ENCODE peak calls at places on chromosome 11, in six cellular contexts. V is kidney, R is IMR-90, G is mammary epithelial cell, N is ovary, P is transverse colon. X is an unnamed sample. For H3K4me1, the result is how much of the 10 kb centered on the place peaks cover.

GRCh38 chr11:108592591-108593213 is 866 bp downstream of the EXPH5 start:
- DNase-seq in G (peak), R (no peak), P (peak), N (peak), V (peak), X (no peak)

GRCh38 chr11:106706355-106706754 is 311.9 kb downstream of the GUCY1A2 start:
- DNase-seq in R (peak), P (no peak), G (peak), V (no peak), N (no peak), X (no peak)

GRCh38 chr11:108142304-108142703 is 20.9 kb downstream of the ACAT1 start:
- DNase-seq in G (no peak), N (no peak), V (no peak), P (no peak), R (no peak), X (no peak)

GRCh38 chr11:120334894-120335462 is 1.2 kb upstream of the ARHGEF12 start:
- DNase-seq in G (peak), R (peak), P (peak), N (peak), V (no peak), X (peak)

GRCh38 chr11:117807482-117808272 is 10.7 kb upstream of the DSCAML1 start:
- DNase-seq in V (peak), G (no peak), R (peak), P (peak), N (peak), X (peak)

GRCh38 chr11:111382451-111382850 is 3.4 kb upstream of the POU2AF1 start:
- DNase-seq in P (no peak), V (no peak), R (no peak), N (no peak), G (no peak), X (no peak)

GRCh38 chr11:31106963-31107576 is 262.5 kb downstream of the DCDC1 start:
- DNase-seq in R (peak), N (no peak), P (peak), G (peak), V (no peak), X (peak)

GRCh38 chr11:81869337-81870065 is 864.2 kb downstream of the FAM181B start:
- DNase-seq in R (no peak), G (peak), P (peak), N (no peak), V (no peak), X (no peak)

GRCh38 chr11:58006940-58007339 is 16.7 kb upstream of the OR9Q1 start:
- DNase-seq in N (no peak), G (peak), P (no peak), R (peak), V (no peak), X (no peak)

GRCh38 chr11:64971421-64972233 is at the start of gene MAJIN:
- DNase-seq in V (peak), R (peak), N (peak), P (peak), G (no peak), X (peak)

GRCh38 chr11:67286621-67287333 is 2.3 kb upstream of the ANKRD13D start:
- DNase-seq in P (no peak), N (no peak), G (no peak), V (peak), R (no peak), X (no peak)

GRCh38 chr11:82675838-82676237 is 57.8 kb downstream of the FAM181B start:
- DNase-seq in R (no peak), N (no peak), P (no peak), G (no peak), V (no peak), X (no peak)

GRCh38 chr11:29087404-29087803 is 929.4 kb downstream of the KCNA4 start:
- DNase-seq in P (no peak), G (no peak), V (no peak), R (no peak), N (no peak), X (no peak)

GRCh38 chr11:116459233-116459632 is 313.6 kb downstream of the BUD13 start:
- DNase-seq in V (no peak), G (no peak), R (no peak), P (peak), N (peak), X (no peak)

GRCh38 chr11:10680956-10681487 is 12.5 kb downstream of the IRAG1 start:
- DNase-seq in N (no peak), V (no peak), R (peak), P (no peak), G (no peak), X (no peak)

GRCh38 chr11:20113147-20113435 is 47.2 kb downstream of the DBX1 start:
- DNase-seq in G (peak), N (no peak), R (no peak), V (no peak), P (no peak), X (no peak)

GRCh38 chr11:20066013-20066782 is 94.1 kb downstream of the DBX1 start:
- DNase-seq in G (no peak), N (no peak), P (no peak), R (no peak), V (no peak), X (no peak)

GRCh38 chr11:119584193-119585037 is 144.6 kb downstream of the NECTIN1 start:
- DNase-seq in V (peak), N (no peak), R (peak), P (no peak), G (peak), X (peak)

GRCh38 chr11:5297671-5298070 is 4.1 kb downstream of the OR51B4 start:
- DNase-seq in N (no peak), V (no peak), G (no peak), P (no peak), R (peak), X (no peak)

GRCh38 chr11:122933434-122933833 is 48.2 kb downstream of the BSX start:
- DNase-seq in V (no peak), N (no peak), G (no peak), R (no peak), P (no peak), X (no peak)

GRCh38 chr11:58316142-58316541 is 42.7 kb downstream of the OR5B17 start:
- DNase-seq in G (peak), P (no peak), N (no peak), V (no peak), R (peak), X (no peak)

GRCh38 chr11:57980201-57980600 is 43.5 kb upstream of the OR9Q1 start:
- DNase-seq in G (no peak), V (no peak), R (no peak), N (no peak), P (no peak), X (no peak)

GRCh38 chr11:62071408-62071807 is 52.4 kb upstream of the INCENP start:
- DNase-seq in R (peak), V (no peak), N (no peak), P (no peak), G (no peak), X (no peak)

DNA sequence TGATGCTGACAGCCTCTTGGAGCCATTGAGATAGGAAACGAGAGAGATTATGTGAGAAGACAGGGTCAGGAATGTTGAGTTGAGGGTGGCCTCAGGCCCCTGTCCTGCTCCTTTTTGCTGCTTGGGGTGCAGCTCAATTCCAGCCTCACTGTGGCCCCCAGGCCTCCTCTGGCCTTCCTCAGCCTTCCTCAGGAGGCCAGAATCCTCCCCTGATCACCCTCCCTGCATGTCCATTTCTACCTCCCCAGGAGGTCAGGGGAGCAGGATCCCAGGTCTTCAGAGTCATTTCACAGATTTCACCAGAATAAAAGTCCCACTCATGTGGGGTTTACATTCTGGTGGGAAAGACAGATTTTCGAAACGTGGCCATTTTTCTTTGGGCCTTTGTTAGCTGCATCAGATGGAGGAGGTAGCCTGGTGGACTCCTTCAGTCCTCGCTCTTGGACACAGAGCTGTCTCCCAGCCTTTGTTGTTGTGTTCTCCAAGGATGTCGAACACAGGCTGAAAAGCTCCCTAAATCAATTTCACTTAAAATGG is 2.2 kb upstream of the KCNQ1OT1 start:
- DNase-seq in R (no peak), V (no peak), N (no peak), G (no peak), P (no peak), X (no peak)
- H3K4me1 ChIP-seq in R (under half), V (under half), N (under half), G (under half), P (under half), X (under half)

GRCh38 chr11:112518371-112518770 is 257.7 kb upstream of the PLET1 start:
- DNase-seq in N (no peak), V (no peak), P (no peak), G (no peak), R (no peak), X (no peak)
- H3K27ac ChIP-seq in N (no peak), V (no peak), P (no peak), G (no peak), R (no peak), X (no peak)

GRCh38 chr11:131763193-131763890 is 392.9 kb downstream of the NTM start:
- DNase-seq in R (peak), P (no peak), G (no peak), V (no peak), N (no peak), X (no peak)
- H3K4me1 ChIP-seq in R (under half), P (under half), G (under half), V (under half), N (under half), X (under half)

GRCh38 chr11:1825039-1825740 is 9.6 kb upstream of the SYT8 start:
- DNase-seq in R (no peak), N (no peak), V (peak), P (peak), G (no peak), X (no peak)
- H3K27ac ChIP-seq in R (no peak), N (no peak), V (no peak), P (no peak), G (no peak), X (no peak)

DNA sequence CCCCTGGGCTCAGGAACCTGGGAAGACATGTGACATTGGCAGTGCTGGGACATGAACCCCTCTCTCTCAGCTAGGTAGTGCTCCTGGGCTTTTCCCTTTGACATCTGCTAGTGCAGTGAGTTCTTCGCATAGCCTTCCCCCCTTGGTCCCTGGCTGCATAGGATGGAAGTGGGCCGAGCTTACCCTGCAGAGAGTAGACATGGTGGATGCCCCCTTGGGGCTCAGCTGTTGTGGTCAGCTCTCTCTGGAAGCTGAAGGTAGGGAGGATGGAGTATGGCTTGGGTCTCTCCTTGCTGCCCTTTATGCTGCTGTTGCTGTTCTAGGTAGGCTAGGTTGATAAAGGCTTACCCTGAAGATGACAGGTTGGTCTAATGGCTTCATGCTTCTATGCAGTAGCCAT is 92.1 kb downstream of the ZBTB16 start:
- DNase-seq in N (no peak), P (no peak), R (no peak), V (no peak), G (no peak), X (no peak)
- H3K4me1 ChIP-seq in N (under half), P (half or more), R (under half), V (under half), G (under half), X (half or more)

GRCh38 chr11:47378011-47378835 is at the start of gene SPI1:
- DNase-seq in G (no peak), V (peak), P (peak), N (no peak), R (no peak), X (peak)

GRCh38 chr11:47379317-47379716 is 970 bp upstream of the SPI1 start:
- DNase-seq in G (no peak), R (no peak), P (no peak), N (no peak), V (no peak), X (no peak)

GRCh38 chr11:47377571-47378010 is 756 bp downstream of the SPI1 start:
- DNase-seq in N (no peak), V (peak), P (no peak), R (no peak), G (no peak), X (no peak)

GRCh38 chr11:47380078-47380477 is 1.7 kb upstream of the SPI1 start:
- DNase-seq in R (no peak), N (no peak), V (no peak), P (no peak), G (no peak), X (no peak)

GRCh38 chr11:47378836-47379170 is 456 bp upstream of the SPI1 start:
- DNase-seq in N (no peak), P (no peak), V (no peak), R (no peak), G (no peak), X (no peak)
- H3K27ac ChIP-seq in N (no peak), P (peak), V (no peak), R (no peak), G (no peak), X (peak)

DNA sequence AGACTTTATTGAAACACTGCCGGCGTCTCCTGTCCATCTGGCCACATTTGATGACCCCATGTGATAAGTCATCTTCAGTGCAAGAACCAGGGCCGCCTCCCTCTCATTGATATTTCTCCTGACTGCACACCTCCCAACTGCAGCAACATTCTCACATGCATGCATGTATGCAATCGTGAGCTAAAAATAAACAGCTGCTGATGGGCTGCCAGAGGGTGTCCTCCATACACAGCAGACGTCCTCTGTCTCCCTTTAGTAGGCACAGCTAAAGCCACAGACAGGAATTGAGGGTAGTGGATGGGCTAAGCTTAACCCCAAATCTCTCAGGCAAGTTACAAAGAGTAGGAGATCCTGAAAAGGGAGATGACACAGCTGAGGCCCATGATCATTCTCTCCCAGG is 106.7 kb upstream of the HSD17B12 start:
- DNase-seq in G (no peak), V (no peak), N (no peak), P (no peak), R (no peak), X (peak)
- H3K4me1 ChIP-seq in G (under half), V (under half), N (under half), P (under half), R (under half), X (under half)

GRCh38 chr11:85810871-85811611 is at the start of gene SYTL2:
- DNase-seq in P (peak), G (peak), V (peak), R (peak), N (peak), X (peak)
- H3K27ac ChIP-seq in P (peak), G (no peak), V (peak), R (peak), N (no peak), X (peak)

X was measured in heart left ventricle.